ENCODE peak calls at places on chromosome 12, in ten cellular contexts. X, E, T, G, L, D, R, Z, P and K are unnamed samples.

GRCh38 chr12:105382771-105383632 is 52.5 kb downstream of the C12orf75 start:
- DNase-seq in D (no peak), X (peak), G (no peak), R (peak), Z (peak), T (peak), L (no peak), P (no peak), E (peak), K (no peak)

GRCh38 chr12:54005531-54005852 is 3.3 kb upstream of the HOXC8 start:
- DNase-seq in E (no peak), L (no peak), G (no peak), D (no peak), R (no peak), P (peak), Z (no peak), X (peak), T (no peak), K (no peak)

GRCh38 chr12:52828156-52829090 is 5.7 kb downstream of the KRT79 start:
- DNase-seq in G (no peak), E (no peak), L (no peak), P (no peak), D (no peak), T (no peak), R (peak), Z (no peak), X (no peak), K (no peak)

GRCh38 chr12:3041558-3042164 is 35.5 kb upstream of the TSPAN9 start:
- DNase-seq in Z (peak), T (peak), G (peak), P (no peak), L (peak), E (peak), X (peak), R (peak), D (no peak), K (no peak)

GRCh38 chr12:93896962-93897361 is 219.8 kb downstream of the CRADD start:
- DNase-seq in E (no peak), D (no peak), G (no peak), T (no peak), L (no peak), P (no peak), R (no peak), Z (no peak), X (no peak), K (no peak)

GRCh38 chr12:90945070-90945649 is 9.8 kb downstream of the CCER1 start:
- DNase-seq in T (peak), D (no peak), L (no peak), R (peak), P (no peak), X (peak), G (no peak), E (no peak), Z (no peak), K (no peak)

GRCh38 chr12:124837958-124838803 is 25.5 kb downstream of the SCARB1 start:
- DNase-seq in Z (peak), E (no peak), G (peak), D (peak), L (peak), T (peak), P (peak), X (peak), R (peak), K (peak)

GRCh38 chr12:65622056-65622455 is 202.2 kb upstream of the HMGA2 start:
- DNase-seq in D (no peak), E (no peak), R (no peak), L (no peak), P (no peak), X (no peak), G (no peak), Z (no peak), T (no peak), K (no peak)

GRCh38 chr12:49882248-49882850 is 21.4 kb downstream of the FAIM2 start:
- DNase-seq in E (no peak), Z (no peak), X (no peak), R (no peak), L (no peak), T (peak), G (no peak), P (no peak), D (no peak), K (no peak)

GRCh38 chr12:92619026-92619425 is 83.8 kb upstream of the PLEKHG7 start:
- DNase-seq in T (no peak), D (no peak), Z (no peak), E (no peak), R (no peak), X (peak), P (no peak), L (no peak), G (no peak), K (no peak)

GRCh38 chr12:50185975-50186663 is 18.9 kb upstream of the CERS5 start:
- DNase-seq in R (peak), L (no peak), Z (peak), T (no peak), P (no peak), E (no peak), D (no peak), X (no peak), G (no peak), K (no peak)

GRCh38 chr12:55036326-55036725 is 16.6 kb downstream of the NEUROD4 start:
- DNase-seq in P (no peak), E (no peak), X (no peak), G (no peak), T (no peak), Z (no peak), D (no peak), R (no peak), L (no peak), K (no peak)

GRCh38 chr12:6608592-6609311 is 1.6 kb upstream of the CHD4 start:
- DNase-seq in G (no peak), D (no peak), Z (peak), L (no peak), R (peak), P (peak), T (no peak), X (no peak), E (no peak), K (no peak)

GRCh38 chr12:123223241-123223668 is 9.7 kb downstream of the MPHOSPH9 start:
- DNase-seq in E (no peak), G (no peak), P (no peak), Z (no peak), D (no peak), L (peak), X (peak), R (no peak), T (no peak), K (no peak)

GRCh38 chr12:92654929-92655328 is 47.9 kb upstream of the PLEKHG7 start:
- DNase-seq in X (no peak), T (no peak), G (no peak), R (peak), Z (no peak), L (no peak), P (no peak), D (no peak), E (no peak), K (no peak)

GRCh38 chr12:54393350-54393655 is 8.8 kb upstream of the ZNF385A start:
- DNase-seq in G (no peak), R (no peak), L (no peak), D (no peak), T (no peak), P (no peak), E (no peak), X (no peak), Z (no peak), K (no peak)